ENCODE peak calls at places on chromosomes 16 and 17, in four cellular contexts. Q is heart left ventricle; N is CD8-positive, alpha-beta T cell; E is tibial nerve. L is an unnamed sample.

GRCh38 chr16:57187508-57187854 is 1.4 kb downstream of the RSPRY1 start:
- DNase-seq in Q (no peak), N (no peak), E (no peak), L (no peak)

GRCh38 chr16:89129378-89129777 is 35.7 kb downstream of the ACSF3 start:
- DNase-seq in Q (no peak), N (no peak), E (no peak), L (no peak)

GRCh38 chr16:75312875-75313274 is 61.5 kb upstream of the BCAR1 start:
- DNase-seq in Q (no peak), N (no peak), E (no peak), L (no peak)

GRCh38 chr16:23909792-23910418 is 74.1 kb downstream of the PRKCB start:
- DNase-seq in Q (no peak), N (no peak), E (no peak), L (no peak)

GRCh38 chr17:65629234-65629690 is 67.8 kb upstream of the AXIN2 start:
- DNase-seq in Q (no peak), N (no peak), E (no peak), L (no peak)

GRCh38 chr17:57823469-57824401 is 26.1 kb downstream of the MRPS23 start:
- DNase-seq in Q (no peak), N (no peak), E (no peak), L (no peak)

GRCh38 chr17:2214887-2215615 is 88.5 kb downstream of the SMG6 start:
- DNase-seq in Q (peak; percentile 72), N (peak; percentile 16), E (no peak), L (no peak)

GRCh38 chr17:57948555-57949420 is 6.4 kb downstream of the CUEDC1 start:
- DNase-seq in Q (no peak), N (no peak), E (no peak), L (no peak)

GRCh38 chr16:11061629-11062270 is 117.4 kb downstream of the CLEC16A start:
- DNase-seq in Q (no peak), N (no peak), E (no peak), L (no peak)

GRCh38 chr17:33389506-33390141 is 96.5 kb upstream of the ASIC2 start:
- DNase-seq in Q (no peak), N (no peak), E (no peak), L (no peak)

GRCh38 chr17:61253937-61254677 is 145.5 kb upstream of the TBX2 start:
- DNase-seq in Q (no peak), N (no peak), E (no peak), L (no peak)

GRCh38 chr17:42814633-42815399 is 9.3 kb downstream of the BECN1 start:
- DNase-seq in Q (no peak), N (no peak), E (no peak), L (no peak)

GRCh38 chr17:77318491-77319210 is 177.9 kb downstream of the SEC14L1 start:
- DNase-seq in Q (no peak), N (no peak), E (no peak), L (no peak)

GRCh38 chr16:77223184-77223583 is 24.0 kb downstream of the SYCE1L start:
- DNase-seq in Q (no peak), N (no peak), E (no peak), L (peak; percentile 45)

GRCh38 chr17:83149761-83150251 is 70.4 kb downstream of the METRNL start:
- DNase-seq in Q (no peak), N (no peak), E (no peak), L (no peak)

GRCh38 chr16:56916571-56917403 is 15.2 kb upstream of the HERPUD1 start:
- DNase-seq in Q (no peak), N (no peak), E (no peak), L (no peak)

GRCh38 chr16:89155184-89155679 is 16.3 kb upstream of the CDH15 start:
- DNase-seq in Q (peak; percentile 71), N (no peak), E (peak; percentile 43), L (peak; percentile 47)

GRCh38 chr17:31535581-31535981 is 144.1 kb downstream of the RAB11FIP4 start:
- DNase-seq in Q (no peak), N (no peak), E (no peak), L (no peak)

GRCh38 chr17:17506893-17507464 is 10.8 kb upstream of the RASD1 start:
- DNase-seq in Q (peak; percentile 71), N (no peak), E (no peak), L (no peak)

GRCh38 chr17:33753452-33753851 is 460.4 kb upstream of the ASIC2 start:
- DNase-seq in Q (no peak), N (no peak), E (no peak), L (no peak)

GRCh38 chr17:42891539-42892152 is 9.0 kb upstream of the G6PC1 start:
- DNase-seq in Q (peak; percentile 67), N (no peak), E (no peak), L (no peak)

GRCh38 chr16:62829615-62830014 is 793.4 kb upstream of the CDH8 start:
- DNase-seq in Q (no peak), N (no peak), E (no peak), L (no peak)

GRCh38 chr16:21708533-21709115 is 44.9 kb downstream of the OTOA start:
- DNase-seq in Q (peak; percentile 73), N (peak; percentile 90), E (peak; percentile 74), L (peak; percentile 79)

GRCh38 chr17:50479522-50480141 is 972 bp downstream of the RSAD1 start:
- DNase-seq in Q (peak; percentile 68), N (peak; percentile 66), E (no peak), L (peak; percentile 91)

GRCh38 chr16:86732621-86733297 is 154.4 kb downstream of the FOXL1 start:
- DNase-seq in Q (no peak), N (no peak), E (no peak), L (no peak)

GRCh38 chr17:48841395-48841831 is 10.6 kb downstream of the CALCOCO2 start:
- DNase-seq in Q (peak; percentile 23), N (no peak), E (no peak), L (no peak)

GRCh38 chr16:19697756-19698318 is 20.2 kb downstream of the KNOP1 start:
- DNase-seq in Q (no peak), N (no peak), E (no peak), L (no peak)

GRCh38 chr16:66891360-66891759 is 11.0 kb downstream of the PDP2 start:
- DNase-seq in Q (no peak), N (no peak), E (no peak), L (no peak)

GRCh38 chr16:11585460-11586374 is 1.0 kb downstream of the LITAF start:
- DNase-seq in Q (no peak), N (peak; percentile 48), E (no peak), L (no peak)

GRCh38 chr16:85602402-85602801 is 10.7 kb upstream of the GSE1 start:
- DNase-seq in Q (no peak), N (no peak), E (no peak), L (no peak)
- H3K4me1 ChIP-seq in Q (peaks cover 11% of the 10 kb centered on the region), N (peaks cover 5% of the 10 kb centered on the region), E (peaks cover 34% of the 10 kb centered on the region), L (peaks cover 55% of the 10 kb centered on the region)

GRCh38 chr17:73230088-73230487 is 31.6 kb downstream of the CPSF4L start:
- DNase-seq in Q (no peak), N (no peak), E (no peak), L (no peak)

GRCh38 chr17:73232587-73233373 is 28.9 kb downstream of the CPSF4L start:
- DNase-seq in Q (no peak), N (peak; percentile 14), E (no peak), L (no peak)

GRCh38 chr17:73231363-73231762 is 30.3 kb downstream of the CPSF4L start:
- DNase-seq in Q (peak; percentile 21), N (no peak), E (no peak), L (no peak)

GRCh38 chr17:73234746-73235145 is 26.9 kb downstream of the CPSF4L start:
- DNase-seq in Q (no peak), N (no peak), E (no peak), L (no peak)

GRCh38 chr17:73231841-73232586 is 29.7 kb downstream of the CPSF4L start:
- DNase-seq in Q (peak; percentile 97), N (peak; percentile 96), E (peak; percentile 94), L (peak; percentile 99)
- TF ChIP-seq CTCF in Q (peak; percentile 40), N (no peak), E (peak; percentile 56), L (peak; percentile 9)

GRCh38 chr17:78723001-78723796 is 58.9 kb downstream of the CYTH1 start:
- DNase-seq in Q (peak; percentile 58), N (no peak), E (no peak), L (peak; percentile 90)

GRCh38 chr17:78725448-78726021 is 56.5 kb downstream of the CYTH1 start:
- DNase-seq in Q (no peak), N (no peak), E (no peak), L (no peak)

GRCh38 chr17:78724999-78725398 is 57.1 kb downstream of the CYTH1 start:
- DNase-seq in Q (no peak), N (no peak), E (no peak), L (no peak)

GRCh38 chr17:78724544-78724943 is 57.5 kb downstream of the CYTH1 start:
- DNase-seq in Q (no peak), N (no peak), E (no peak), L (peak; percentile 42)

DNA sequence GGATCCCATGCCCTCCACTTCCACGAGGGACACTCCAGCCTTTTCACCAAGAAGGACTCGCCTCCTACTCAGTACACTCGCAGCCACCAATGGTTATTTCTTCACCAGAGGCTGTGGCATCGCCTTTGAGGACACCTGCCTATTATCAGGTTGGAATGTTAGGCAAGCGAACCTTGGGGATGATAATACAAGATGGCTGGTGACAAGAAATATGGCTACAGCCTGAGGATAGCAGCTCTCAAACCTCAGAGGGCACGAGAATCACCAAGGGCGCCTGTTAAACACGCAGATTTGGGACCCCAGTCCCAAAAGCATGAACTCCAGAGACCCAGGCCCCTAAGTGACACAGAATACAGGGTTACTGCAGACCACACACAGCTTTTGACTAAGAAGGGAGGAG is 58.1 kb downstream of the CYTH1 start:
- DNase-seq in Q (no peak), N (no peak), E (no peak), L (no peak)
- H3K4me1 ChIP-seq in Q (peaks cover 34% of the 10 kb centered on the region), N (peaks cover 97% of the 10 kb centered on the region), E (peaks cover 67% of the 10 kb centered on the region), L (peaks cover 18% of the 10 kb centered on the region)

GRCh38 chr16:15948532-15949209 is 745 bp upstream of the ABCC1 start:
- DNase-seq in Q (no peak), N (no peak), E (no peak), L (no peak)

GRCh38 chr16:15950869-15951268 is 1.5 kb downstream of the ABCC1 start:
- DNase-seq in Q (no peak), N (no peak), E (no peak), L (no peak)

GRCh38 chr16:15947983-15948509 is 1.4 kb upstream of the ABCC1 start:
- DNase-seq in Q (no peak), N (no peak), E (no peak), L (no peak)

GRCh38 chr16:15950167-15950854 is 895 bp downstream of the ABCC1 start:
- DNase-seq in Q (no peak), N (peak; percentile 45), E (no peak), L (peak; percentile 46)

DNA sequence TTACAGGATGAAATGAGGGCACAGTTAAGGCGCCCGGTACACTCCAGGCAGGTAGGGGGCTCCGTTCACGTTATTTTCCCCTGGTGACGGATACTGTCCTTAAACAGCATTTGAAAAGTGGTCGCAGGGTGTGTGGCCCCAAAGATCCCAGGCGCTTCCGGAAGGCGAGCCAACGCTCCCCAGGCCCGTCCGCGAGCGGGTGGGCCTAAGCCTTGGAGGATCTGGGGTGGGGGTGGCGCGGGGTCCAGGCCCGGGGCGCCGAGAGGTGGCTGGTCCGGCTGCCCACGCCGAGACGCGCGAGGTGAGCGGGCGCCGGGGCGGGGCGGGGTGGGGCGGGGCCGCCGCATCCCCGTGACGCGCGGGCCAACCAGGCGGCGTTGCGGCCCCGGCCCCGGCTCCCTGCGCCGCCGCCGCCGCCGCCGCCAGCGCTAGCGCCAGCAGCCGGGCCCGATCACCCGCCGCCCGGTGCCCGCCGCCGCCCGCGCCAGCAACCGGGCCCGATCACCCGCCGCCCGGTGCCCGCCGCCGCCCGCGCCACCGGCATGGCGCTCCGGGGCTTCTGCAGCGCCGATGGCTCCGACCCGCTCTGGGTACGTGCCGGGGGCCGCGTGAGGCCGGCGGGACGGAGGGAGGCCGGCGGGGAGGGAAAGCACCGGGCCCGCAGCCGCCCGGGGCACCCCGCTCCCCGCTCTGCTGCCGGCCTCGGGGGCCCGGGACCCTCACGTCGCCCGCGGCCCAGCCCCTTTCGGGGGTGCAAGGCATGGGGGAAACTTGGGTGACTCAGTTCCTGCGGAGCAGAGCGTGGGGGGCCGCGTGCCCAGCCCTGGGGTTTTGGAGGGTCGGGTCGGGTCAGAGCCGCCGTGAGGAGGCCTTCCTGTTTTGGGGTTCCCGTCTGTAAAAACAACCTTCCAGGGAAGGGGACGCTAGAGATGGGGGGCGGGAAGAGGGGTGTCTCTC is at the start of gene ABCC1:
- DNase-seq in Q (peak; percentile 52), N (peak; percentile 74), E (no peak), L (peak; percentile 64)
- TF ChIP-seq CTCF in Q (no peak), N (peak; percentile 28), E (no peak), L (peak; percentile 11)